ENCODE peak calls at places on chromosomes 12 and 14, in eight cellular contexts. K, J, H, C, N, W, X and I are unnamed samples.

GRCh38 chr12:93851245-93851665 is 174.1 kb downstream of the CRADD start:
- DNase-seq in K (no peak), J (peak), H (no peak), C (no peak), N (no peak), W (no peak), X (no peak), I (no peak)

GRCh38 chr14:38143170-38143569 is 64.5 kb upstream of the SSTR1 start:
- DNase-seq in K (no peak), J (no peak), H (peak), C (no peak), N (no peak), W (no peak), X (no peak), I (no peak)

GRCh38 chr12:128771681-128772080 is 52.1 kb downstream of the SLC15A4 start:
- DNase-seq in K (no peak), J (no peak), H (peak), C (no peak), N (no peak), W (no peak), X (no peak), I (no peak)

GRCh38 chr12:113066806-113067400 is 10.4 kb downstream of the DTX1 start:
- DNase-seq in K (no peak), J (no peak), H (no peak), C (no peak), N (no peak), W (no peak), X (no peak), I (peak)

GRCh38 chr12:89825591-89826449 is 117.2 kb upstream of the ATP2B1 start:
- DNase-seq in K (peak), J (no peak), H (peak), C (no peak), N (peak), W (no peak), X (no peak), I (peak)

GRCh38 chr14:94048676-94049624 is 22.8 kb downstream of the OTUB2 start:
- DNase-seq in K (no peak), J (no peak), H (no peak), C (no peak), N (peak), W (peak), X (peak), I (peak)

GRCh38 chr12:116975779-116976393 is 65.1 kb downstream of the FBXW8 start:
- DNase-seq in K (no peak), J (no peak), H (peak), C (no peak), N (peak), W (no peak), X (no peak), I (no peak)

GRCh38 chr12:31589896-31590729 is 823 bp downstream of the DENND5B start:
- DNase-seq in K (peak), J (no peak), H (peak), C (peak), N (peak), W (peak), X (peak), I (peak)

GRCh38 chr12:110015132-110015531 is 15.9 kb downstream of the ANKRD13A start:
- DNase-seq in K (no peak), J (no peak), H (no peak), C (no peak), N (no peak), W (no peak), X (no peak), I (no peak)

GRCh38 chr12:26647091-26647490 is 185.9 kb downstream of the ITPR2 start:
- DNase-seq in K (no peak), J (no peak), H (no peak), C (no peak), N (no peak), W (no peak), X (no peak), I (no peak)

GRCh38 chr12:20778969-20779368 is 31.5 kb upstream of the SLCO1B3 start:
- DNase-seq in K (no peak), J (no peak), H (no peak), C (no peak), N (no peak), W (no peak), X (no peak), I (no peak)

GRCh38 chr12:58537278-58537677 is 383.0 kb downstream of the LRIG3 start:
- DNase-seq in K (no peak), J (no peak), H (peak), C (no peak), N (peak), W (no peak), X (no peak), I (no peak)

GRCh38 chr12:8661016-8661415 is 1.6 kb downstream of the MFAP5 start:
- DNase-seq in K (no peak), J (no peak), H (no peak), C (no peak), N (peak), W (peak), X (no peak), I (no peak)

GRCh38 chr14:77305696-77306095 is 15.0 kb downstream of the POMT2 start:
- DNase-seq in K (no peak), J (no peak), H (no peak), C (no peak), N (no peak), W (peak), X (no peak), I (no peak)

GRCh38 chr12:60173213-60174170 is 577.7 kb downstream of the SLC16A7 start:
- DNase-seq in K (no peak), J (no peak), H (no peak), C (no peak), N (no peak), W (no peak), X (no peak), I (no peak)

GRCh38 chr14:75005357-75005756 is 2.6 kb downstream of the EIF2B2 start:
- DNase-seq in K (no peak), J (no peak), H (no peak), C (no peak), N (no peak), W (no peak), X (no peak), I (no peak)

GRCh38 chr12:126784328-126784921 is 1482.5 kb upstream of the TMEM132C start:
- DNase-seq in K (peak), J (no peak), H (peak), C (peak), N (peak), W (no peak), X (peak), I (peak)

GRCh38 chr12:31370645-31371620 is 45.0 kb upstream of the SINHCAF start:
- DNase-seq in K (no peak), J (no peak), H (peak), C (no peak), N (no peak), W (no peak), X (no peak), I (no peak)

GRCh38 chr14:67240168-67240932 is 885 bp upstream of the PALS1 start:
- DNase-seq in K (peak), J (peak), H (no peak), C (peak), N (no peak), W (peak), X (peak), I (peak)

GRCh38 chr14:21063479-21063878 is 5.9 kb downstream of the RNASE8 start:
- DNase-seq in K (peak), J (no peak), H (no peak), C (peak), N (peak), W (no peak), X (no peak), I (no peak)

GRCh38 chr12:121288941-121289340 is 7.6 kb downstream of the CAMKK2 start:
- DNase-seq in K (no peak), J (no peak), H (no peak), C (no peak), N (no peak), W (no peak), X (no peak), I (no peak)

GRCh38 chr14:69711471-69712216 is 55.3 kb upstream of the SRSF5 start:
- DNase-seq in K (no peak), J (no peak), H (no peak), C (no peak), N (no peak), W (peak), X (no peak), I (no peak)

GRCh38 chr12:54173066-54173726 is 15.6 kb downstream of the SMUG1 start:
- DNase-seq in K (no peak), J (no peak), H (peak), C (peak), N (peak), W (no peak), X (peak), I (peak)

GRCh38 chr12:38775457-38775856 is 129.9 kb downstream of the CPNE8 start:
- DNase-seq in K (no peak), J (no peak), H (no peak), C (no peak), N (no peak), W (no peak), X (no peak), I (no peak)

GRCh38 chr12:57896437-57897201 is 44.7 kb upstream of the ATP23 start:
- DNase-seq in K (peak), J (no peak), H (peak), C (peak), N (peak), W (peak), X (peak), I (peak)

GRCh38 chr12:124675881-124676688 is 108.7 kb upstream of the NCOR2 start:
- DNase-seq in K (peak), J (no peak), H (peak), C (peak), N (peak), W (no peak), X (no peak), I (no peak)

GRCh38 chr14:105465209-105466031 is 9.2 kb upstream of the CRIP2 start:
- DNase-seq in K (no peak), J (no peak), H (no peak), C (no peak), N (peak), W (no peak), X (peak), I (no peak)

GRCh38 chr14:89616425-89617141 is 199.6 kb upstream of the FOXN3 start:
- DNase-seq in K (no peak), J (peak), H (peak), C (no peak), N (no peak), W (no peak), X (peak), I (peak)

GRCh38 chr12:12088761-12089160 is 18.0 kb downstream of the BCL2L14 start:
- DNase-seq in K (no peak), J (no peak), H (no peak), C (no peak), N (no peak), W (no peak), X (no peak), I (no peak)

GRCh38 chr12:124496584-124496983 is 70.8 kb downstream of the NCOR2 start:
- DNase-seq in K (no peak), J (no peak), H (no peak), C (peak), N (no peak), W (no peak), X (no peak), I (peak)

GRCh38 chr14:104967144-104967413 is 11.1 kb downstream of the AHNAK2 start:
- DNase-seq in K (no peak), J (no peak), H (no peak), C (no peak), N (no peak), W (no peak), X (no peak), I (no peak)

GRCh38 chr14:28754209-28754985 is 12.2 kb upstream of the FOXG1 start:
- DNase-seq in K (peak), J (no peak), H (peak), C (peak), N (peak), W (peak), X (peak), I (peak)

GRCh38 chr14:75094896-75095295 is 25.5 kb downstream of the ZC2HC1C start:
- DNase-seq in K (no peak), J (no peak), H (no peak), C (no peak), N (no peak), W (no peak), X (no peak), I (no peak)

GRCh38 chr14:92500491-92500941 is 13.1 kb upstream of the RIN3 start:
- DNase-seq in K (no peak), J (no peak), H (no peak), C (no peak), N (peak), W (peak), X (peak), I (no peak)